ENCODE peak calls at places on chromosomes 4 and X, in seven cellular contexts. S is AG10803, O is neural progenitor cell, C is GM13976, Y is Karpas-422, M is HuH-7, U is GOT3. H is an unnamed sample.

GRCh38 chr4:71882113-71882512 is 98.2 kb upstream of the GC start:
- DNase-seq in S (no peak), O (no peak), C (no peak), Y (no peak), M (no peak), U (no peak), H (no peak)

GRCh38 chrX:71117358-71117757 is 1.0 kb upstream of the MED12 start:
- DNase-seq in S (no peak), O (no peak), C (no peak), Y (no peak), M (no peak), U (no peak), H (no peak)

GRCh38 chr4:61202638-61203495 is 2.7 kb downstream of the ADGRL3 start:
- DNase-seq in S (no peak), O (peak), C (peak), Y (no peak), M (peak), U (no peak), H (no peak)

GRCh38 chr4:174217273-174218126 is 66.0 kb downstream of the FBXO8 start:
- DNase-seq in S (peak), O (peak), C (peak), Y (no peak), M (no peak), U (no peak), H (no peak)

GRCh38 chr4:164977243-164978164 is at the start of gene TRIM61:
- DNase-seq in S (peak), O (no peak), C (peak), Y (peak), M (no peak), U (no peak), H (peak)

GRCh38 chr4:80637190-80637589 is 301.7 kb downstream of the CFAP299 start:
- DNase-seq in S (no peak), O (no peak), C (no peak), Y (no peak), M (no peak), U (no peak), H (no peak)

GRCh38 chrX:50707376-50707775 is 106.6 kb downstream of the SHROOM4 start:
- DNase-seq in S (no peak), O (no peak), C (no peak), Y (peak), M (no peak), U (no peak), H (no peak)

GRCh38 chrX:13339607-13340006 is 19.8 kb upstream of the ATXN3L start:
- DNase-seq in S (no peak), O (no peak), C (no peak), Y (no peak), M (no peak), U (no peak), H (no peak)

GRCh38 chr4:154018659-154019058 is 229.8 kb upstream of the SFRP2 start:
- DNase-seq in S (no peak), O (peak), C (no peak), Y (peak), M (peak), U (no peak), H (peak)

GRCh38 chrX:16208601-16209000 is 41.3 kb downstream of the MAGEB17 start:
- DNase-seq in S (no peak), O (no peak), C (no peak), Y (no peak), M (no peak), U (no peak), H (no peak)

GRCh38 chrX:53442322-53442631 is 8.1 kb upstream of the HSD17B10 start:
- DNase-seq in S (no peak), O (no peak), C (no peak), Y (no peak), M (no peak), U (no peak), H (no peak)

GRCh38 chrX:17405225-17405969 is 30.4 kb downstream of the NHS start:
- DNase-seq in S (peak), O (no peak), C (no peak), Y (no peak), M (no peak), U (no peak), H (no peak)

GRCh38 chrX:65997978-65998717 is 41.7 kb downstream of the VSIG4 start:
- DNase-seq in S (no peak), O (no peak), C (no peak), Y (no peak), M (no peak), U (no peak), H (no peak)

GRCh38 chr4:93897559-93897958 is 69.0 kb downstream of the ATOH1 start:
- DNase-seq in S (no peak), O (no peak), C (peak), Y (peak), M (no peak), U (no peak), H (no peak)

GRCh38 chr4:37828843-37829242 is 2.4 kb downstream of the PGM2 start:
- DNase-seq in S (no peak), O (no peak), C (no peak), Y (no peak), M (no peak), U (no peak), H (no peak)

GRCh38 chr4:153488006-153488718 is 22.0 kb downstream of the TMEM131L start:
- DNase-seq in S (no peak), O (no peak), C (peak), Y (no peak), M (no peak), U (no peak), H (peak)

GRCh38 chr4:8191136-8191747 is 7.8 kb upstream of the SH3TC1 start:
- DNase-seq in S (peak), O (no peak), C (peak), Y (no peak), M (no peak), U (no peak), H (no peak)

GRCh38 chr4:22385615-22386014 is 130.3 kb downstream of the ADGRA3 start:
- DNase-seq in S (peak), O (no peak), C (no peak), Y (no peak), M (no peak), U (no peak), H (no peak)

GRCh38 chrX:10235851-10236250 is 79.1 kb downstream of the CLCN4 start:
- DNase-seq in S (peak), O (no peak), C (no peak), Y (no peak), M (no peak), U (no peak), H (no peak)

GRCh38 chr4:160685729-160686128 is 1478.1 kb downstream of the FSTL5 start:
- DNase-seq in S (no peak), O (no peak), C (no peak), Y (no peak), M (no peak), U (no peak), H (no peak)

H was measured in naive thymus-derived CD8-positive, alpha-beta T cell.